ENCODE peak calls at places on chromosomes 5 and 9, in eight cellular contexts. C is T-helper 9 cell; Q is stromal cell of bone marrow; D is stimulated activated CD8-positive, alpha-beta memory T cell treated with anti-CD3 and anti-CD28 coated beads, Interleukin-2, amount 100 ng/mL, for 48 hours; X is islet precursor cell; N is iris pigment epithelial cell; A is central memory CD4-positive, alpha-beta T cell; H is Right ventricle myocardium inferior. L is an unnamed sample.
A peak's percentile ranks its signal among the peaks of the same experiment; 100 is the strongest.

GRCh38 chr9:120490888-120491595 is 88.9 kb downstream of the CDK5RAP2 start:
- DNase-seq in C (no peak), D (no peak), H (no peak), Q (peak; percentile 20), N (peak; percentile 71), A (no peak), X (no peak), L (no peak)

GRCh38 chr5:134530375-134531077 is 5.1 kb downstream of the JADE2 start:
- DNase-seq in H (peak; percentile 77), X (no peak), C (no peak), D (no peak), A (no peak), N (no peak), Q (no peak), L (peak; percentile 67)

GRCh38 chr5:177336112-177336511 is 15.4 kb downstream of the LMAN2 start:
- DNase-seq in N (no peak), X (peak; percentile 75), D (peak; percentile 21), A (no peak), C (no peak), Q (no peak), H (peak; percentile 48), L (peak; percentile 43)

GRCh38 chr9:26426732-26427131 is 465.9 kb downstream of the CAAP1 start:
- DNase-seq in C (no peak), Q (no peak), H (no peak), X (no peak), N (no peak), D (no peak), A (no peak), L (no peak)

GRCh38 chr9:108274971-108275370 is 580.8 kb downstream of the ACTL7B start:
- DNase-seq in H (no peak), X (no peak), C (no peak), Q (no peak), N (no peak), A (no peak), D (no peak), L (no peak)

GRCh38 chr5:172123269-172123692 is 64.7 kb downstream of the STK10 start:
- DNase-seq in D (no peak), A (no peak), C (no peak), N (peak; percentile 75), X (peak; percentile 63), H (peak; percentile 82), Q (peak; percentile 84), L (peak; percentile 80)

GRCh38 chr5:66894480-66895240 is 298.5 kb downstream of the MAST4 start:
- DNase-seq in A (no peak), X (no peak), H (no peak), D (no peak), C (no peak), Q (peak; percentile 13), N (peak; percentile 20), L (no peak)

GRCh38 chr5:169801324-169801777 is 164.3 kb downstream of the DOCK2 start:
- DNase-seq in X (no peak), H (no peak), D (no peak), C (no peak), A (no peak), N (peak; percentile 67), Q (no peak), L (no peak)